ENCODE peak calls at places on chromosomes 13 and 19, in six cellular contexts. Z, M, S, Y, R and I are unnamed samples.

GRCh38 chr13:37040789-37041188 is 18.7 kb downstream of the SUPT20H start:
- DNase-seq in R (no peak), Z (no peak), M (no peak), Y (no peak), S (no peak), I (no peak)

GRCh38 chr13:36059366-36059765 is 71.8 kb downstream of the DCLK1 start:
- DNase-seq in R (no peak), M (no peak), Y (no peak), Z (no peak), S (no peak), I (no peak)

GRCh38 chr19:10766681-10767201 is 48.9 kb downstream of the DNM2 start:
- DNase-seq in M (no peak), Z (no peak), Y (no peak), S (no peak), R (peak), I (no peak)

GRCh38 chr19:50173144-50173543 is 10.1 kb upstream of the IZUMO2 start:
- DNase-seq in S (peak), Y (no peak), R (no peak), Z (no peak), M (peak), I (peak)

GRCh38 chr13:45162194-45162593 is 38.7 kb downstream of the KCTD4 start:
- DNase-seq in R (peak), S (no peak), M (no peak), Y (no peak), Z (no peak), I (no peak)

GRCh38 chr13:58048670-58049069 is 417.1 kb downstream of the PCDH17 start:
- DNase-seq in Z (no peak), R (no peak), M (no peak), Y (no peak), S (no peak), I (no peak)

GRCh38 chr13:35293579-35293978 is 182.9 kb downstream of the MAB21L1 start:
- DNase-seq in Y (no peak), Z (no peak), M (no peak), S (no peak), R (no peak), I (no peak)

GRCh38 chr13:23469901-23470525 is 36.5 kb upstream of the SACS start:
- DNase-seq in S (no peak), Z (peak), Y (no peak), R (no peak), M (no peak), I (no peak)

GRCh38 chr19:28502879-28503734 is 709.8 kb downstream of the UQCRFS1 start:
- DNase-seq in Z (no peak), S (no peak), R (no peak), M (no peak), Y (no peak), I (no peak)

GRCh38 chr19:497861-498590 is 1.7 kb downstream of the MADCAM1 start:
- DNase-seq in M (no peak), S (no peak), Z (peak), R (no peak), Y (no peak), I (no peak)

GRCh38 chr19:10352764-10353671 is 13.6 kb upstream of the ICAM3 start:
- DNase-seq in Z (no peak), Y (no peak), R (no peak), M (peak), S (no peak), I (peak)

GRCh38 chr19:38666662-38667448 is 19.4 kb downstream of the ACTN4 start:
- DNase-seq in M (no peak), Z (peak), R (peak), Y (no peak), S (no peak), I (peak)

GRCh38 chr13:55000844-55001243 is 1972.2 kb downstream of the OLFM4 start:
- DNase-seq in R (no peak), M (no peak), Y (no peak), Z (no peak), S (no peak), I (no peak)

GRCh38 chr19:6767081-6767356 is 216 bp downstream of the SH2D3A start:
- DNase-seq in Y (peak), R (no peak), Z (no peak), S (no peak), M (peak), I (no peak)

GRCh38 chr19:7681336-7682174 is 922 bp downstream of the TRAPPC5 start:
- DNase-seq in M (peak), R (peak), S (no peak), Z (peak), Y (peak), I (peak)

GRCh38 chr19:13693933-13694332 is 70.4 kb upstream of the MRI1 start:
- DNase-seq in M (no peak), R (no peak), Z (no peak), S (no peak), Y (no peak), I (no peak)

GRCh38 chr13:60164490-60164889 is 762 bp upstream of the DIAPH3 start:
- DNase-seq in Z (no peak), S (no peak), R (no peak), M (no peak), Y (no peak), I (no peak)

GRCh38 chr19:49923055-49924003 is 5.7 kb upstream of the ATF5 start:
- DNase-seq in M (no peak), R (no peak), Z (no peak), S (peak), Y (no peak), I (no peak)

DNA sequence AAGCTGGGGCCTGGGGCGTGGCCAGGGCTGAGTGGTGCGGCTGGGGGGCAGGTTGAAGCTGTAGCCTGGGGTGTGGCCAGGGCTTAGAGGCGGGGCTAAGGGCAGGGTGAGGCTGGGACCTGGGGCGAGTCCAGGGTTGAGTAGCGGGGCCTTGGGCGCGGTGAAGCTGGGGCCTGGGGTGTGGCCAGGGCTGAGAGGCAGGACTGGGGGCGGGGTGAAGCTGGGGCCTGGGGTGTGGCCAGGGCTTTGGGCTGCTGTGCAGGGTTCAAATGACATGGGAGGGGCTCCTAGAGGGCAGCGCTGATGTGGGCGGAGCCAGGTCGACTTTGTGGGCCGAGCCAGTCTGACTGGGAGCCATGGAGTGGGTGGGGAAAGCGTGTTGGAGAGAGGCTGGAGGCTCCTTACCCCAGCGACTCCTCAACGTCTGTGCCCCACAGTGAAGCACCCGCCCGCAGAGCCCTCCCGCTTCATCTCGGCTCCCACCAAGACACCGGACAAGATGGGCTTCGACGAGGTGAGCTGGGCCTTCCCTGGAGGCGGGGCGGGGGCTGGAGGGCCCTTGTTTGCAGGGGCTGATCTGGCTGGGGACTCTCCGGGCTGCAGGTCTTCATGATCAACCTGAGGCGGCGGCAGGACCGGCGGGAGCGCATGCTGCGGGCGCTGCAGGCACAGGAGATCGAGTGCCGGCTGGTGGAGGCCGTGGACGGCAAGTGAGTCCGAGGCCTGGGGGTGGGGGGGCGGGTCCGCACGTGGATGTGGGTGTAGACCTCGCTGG is 21.5 kb downstream of the COLGALT1 start:
- DNase-seq in S (no peak), Y (no peak), M (peak), R (no peak), Z (peak), I (peak)
- TF ChIP-seq MYC in S (no peak), Y (no peak), M (no peak), R (no peak), Z (no peak), I (no peak)

GRCh38 chr13:29525757-29526156 is 69.7 kb downstream of the SLC7A1 start:
- DNase-seq in R (no peak), Z (no peak), Y (no peak), S (no peak), M (no peak), I (no peak)

GRCh38 chr13:29526741-29527140 is 68.7 kb downstream of the SLC7A1 start:
- DNase-seq in Y (no peak), S (no peak), Z (no peak), M (no peak), R (no peak), I (no peak)

GRCh38 chr13:29529755-29530154 is 65.7 kb downstream of the SLC7A1 start:
- DNase-seq in M (no peak), Z (no peak), R (no peak), S (no peak), Y (no peak), I (no peak)

GRCh38 chr13:29527916-29528315 is 67.6 kb downstream of the SLC7A1 start:
- DNase-seq in Z (no peak), S (no peak), Y (no peak), R (no peak), M (no peak), I (no peak)

DNA sequence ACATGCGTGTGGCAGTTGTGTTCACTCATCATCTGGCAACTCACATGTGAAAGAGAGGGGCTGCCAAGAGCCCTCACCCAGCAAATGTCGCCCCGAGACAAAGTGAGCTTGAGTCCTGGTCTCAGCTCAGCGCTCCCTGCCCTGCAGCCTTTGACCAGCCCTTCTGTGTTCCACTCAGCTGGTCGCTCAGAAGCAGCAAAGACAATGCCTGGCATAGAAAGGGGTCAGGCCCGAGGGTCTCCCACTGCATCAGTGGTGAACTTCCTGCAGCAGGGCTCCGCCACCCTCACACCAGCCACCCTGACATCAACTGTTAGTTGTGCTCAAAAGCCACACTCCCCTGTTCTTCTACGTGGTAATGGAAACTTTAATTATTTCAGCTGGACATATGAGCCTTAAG is 68.0 kb downstream of the SLC7A1 start:
- DNase-seq in R (no peak), M (no peak), Z (no peak), Y (no peak), S (no peak), I (no peak)
- TF ChIP-seq MAX in R (no peak), M (no peak), Z (no peak), Y (no peak), S (no peak), I (no peak)

GRCh38 chr13:33345842-33346241 is 60.3 kb upstream of the STARD13 start:
- DNase-seq in M (no peak), R (no peak), S (no peak), Y (no peak), Z (no peak), I (no peak)
- TF ChIP-seq POLR2A in M (no peak), R (no peak), S (no peak), Y (no peak), Z (no peak), I (no peak)

GRCh38 chr13:41746259-41746658 is 214.7 kb downstream of the VWA8 start:
- DNase-seq in Z (no peak), R (no peak), Y (no peak), S (no peak), M (no peak), I (no peak)
- TF ChIP-seq MYC in Z (no peak), R (no peak), Y (no peak), S (no peak), M (no peak), I (no peak)